ENCODE peak calls at places on chromosomes 1 and 21, in ten cellular contexts. C, K, H, N, Y, O, M, S, Z and G are unnamed samples. For H3K4me1 and H3K9me3, the result is how much of the 10 kb centered on the place peaks cover.

GRCh38 chr1:1422465-1423244 is 1.6 kb upstream of the ANKRD65 start:
- DNase-seq in C (peak), K (no peak), H (no peak), N (no peak), Y (peak), O (no peak), M (peak), S (no peak), Z (no peak), G (no peak)

GRCh38 chr1:96488777-96489176 is 232.8 kb upstream of the PTBP2 start:
- DNase-seq in C (no peak), K (no peak), H (no peak), N (no peak), Y (no peak), O (no peak), M (no peak), S (no peak), Z (no peak), G (no peak)

GRCh38 chr1:26784886-26785285 is 2.9 kb upstream of the PIGV start:
- DNase-seq in C (no peak), K (no peak), H (no peak), N (no peak), Y (no peak), O (no peak), M (no peak), S (no peak), Z (no peak), G (no peak)

GRCh38 chr1:15851251-15852035 is 3.9 kb downstream of the SPEN start:
- DNase-seq in C (no peak), K (no peak), H (no peak), N (no peak), Y (no peak), O (no peak), M (no peak), S (no peak), Z (no peak), G (no peak)

GRCh38 chr1:30508651-30509050 is 214.7 kb downstream of the MATN1 start:
- DNase-seq in C (no peak), K (no peak), H (no peak), N (no peak), Y (no peak), O (no peak), M (no peak), S (no peak), Z (no peak), G (no peak)

GRCh38 chr1:246724725-246725095 is 501 bp downstream of the SCCPDH start:
- DNase-seq in C (peak), K (no peak), H (peak), N (no peak), Y (no peak), O (no peak), M (no peak), S (no peak), Z (peak), G (peak)

GRCh38 chr21:45570826-45571601 is 28.8 kb upstream of the SLC19A1 start:
- DNase-seq in C (no peak), K (no peak), H (no peak), N (no peak), Y (peak), O (no peak), M (no peak), S (no peak), Z (no peak), G (peak)

GRCh38 chr1:229237320-229237719 is 33.6 kb upstream of the RAB4A start:
- DNase-seq in C (no peak), K (no peak), H (no peak), N (no peak), Y (no peak), O (no peak), M (no peak), S (no peak), Z (no peak), G (no peak)

GRCh38 chr1:30830537-30830936 is 73.0 kb upstream of the LAPTM5 start:
- DNase-seq in C (no peak), K (no peak), H (no peak), N (no peak), Y (no peak), O (no peak), M (no peak), S (no peak), Z (no peak), G (no peak)

GRCh38 chr1:158146165-158146564 is 34.5 kb upstream of the CD1D start:
- DNase-seq in C (peak), K (no peak), H (no peak), N (no peak), Y (no peak), O (no peak), M (no peak), S (no peak), Z (no peak), G (no peak)

GRCh38 chr1:1374068-1374860 is 743 bp downstream of the AURKAIP1 start:
- DNase-seq in C (no peak), K (no peak), H (no peak), N (no peak), Y (peak), O (no peak), M (peak), S (no peak), Z (no peak), G (peak)

GRCh38 chr1:12146343-12147112 is 20.3 kb upstream of the TNFRSF1B start:
- DNase-seq in C (no peak), K (no peak), H (no peak), N (no peak), Y (no peak), O (no peak), M (peak), S (no peak), Z (no peak), G (no peak)

GRCh38 chr1:172742599-172743500 is 83.9 kb downstream of the FASLG start:
- DNase-seq in C (peak), K (no peak), H (peak), N (no peak), Y (no peak), O (no peak), M (no peak), S (peak), Z (no peak), G (no peak)

GRCh38 chr1:183237046-183237445 is 51.0 kb downstream of the LAMC2 start:
- DNase-seq in C (no peak), K (no peak), H (no peak), N (no peak), Y (no peak), O (no peak), M (no peak), S (no peak), Z (no peak), G (no peak)

GRCh38 chr1:183234660-183235476 is 48.8 kb downstream of the LAMC2 start:
- DNase-seq in C (peak), K (no peak), H (peak), N (peak), Y (no peak), O (peak), M (peak), S (no peak), Z (peak), G (peak)

GRCh38 chr1:183238071-183238470 is 52.0 kb downstream of the LAMC2 start:
- DNase-seq in C (no peak), K (no peak), H (no peak), N (no peak), Y (no peak), O (no peak), M (no peak), S (no peak), Z (no peak), G (no peak)

GRCh38 chr1:183235503-183235902 is 49.4 kb downstream of the LAMC2 start:
- DNase-seq in C (no peak), K (no peak), H (no peak), N (no peak), Y (no peak), O (no peak), M (no peak), S (no peak), Z (no peak), G (no peak)

GRCh38 chr1:183236158-183236725 is 50.2 kb downstream of the LAMC2 start:
- DNase-seq in C (no peak), K (no peak), H (peak), N (no peak), Y (no peak), O (no peak), M (no peak), S (no peak), Z (no peak), G (peak)
- H3K4me1 ChIP-seq in C (under half), K (under half), H (under half), N (under half), Y (under half), O (under half), M (under half), S (under half), Z (under half), G (under half)

DNA sequence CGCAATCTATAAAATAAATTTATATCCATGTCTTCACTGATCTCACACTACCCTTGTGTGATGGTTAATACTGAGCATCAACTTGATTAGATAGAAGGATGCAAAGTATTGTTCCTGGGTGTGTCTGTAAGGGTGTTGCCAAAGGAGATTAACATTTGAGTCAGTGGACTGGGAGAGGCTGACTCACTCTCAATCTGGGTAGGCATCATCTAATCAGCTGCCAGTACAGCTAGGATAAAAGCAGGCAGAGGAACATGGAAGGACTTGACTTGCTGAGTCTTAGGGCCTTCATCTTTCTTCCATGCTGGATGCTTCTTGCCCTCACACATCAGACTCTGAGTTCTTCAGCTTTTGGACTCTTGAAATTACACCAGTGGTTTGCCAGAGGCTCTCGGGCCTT is 615.4 kb downstream of the AGBL4 start:
- DNase-seq in C (no peak), K (no peak), H (no peak), N (no peak), Y (no peak), O (no peak), M (no peak), S (no peak), Z (no peak), G (no peak)
- H3K9me3 ChIP-seq in C (under half), K (under half), H (under half), N (under half), Y (under half), O (under half), M (under half), S (under half), Z (under half), G (under half)

GRCh38 chr1:116879478-116880133 is 30.1 kb upstream of the PTGFRN start:
- DNase-seq in C (no peak), K (no peak), H (no peak), N (no peak), Y (no peak), O (no peak), M (no peak), S (no peak), Z (no peak), G (peak)

GRCh38 chr1:116880952-116881351 is 28.8 kb upstream of the PTGFRN start:
- DNase-seq in C (no peak), K (no peak), H (no peak), N (no peak), Y (no peak), O (peak), M (no peak), S (no peak), Z (no peak), G (no peak)

GRCh38 chr1:116881879-116882520 is 27.7 kb upstream of the PTGFRN start:
- DNase-seq in C (peak), K (no peak), H (peak), N (peak), Y (no peak), O (peak), M (no peak), S (peak), Z (peak), G (peak)

GRCh38 chr1:116877369-116877768 is 32.3 kb upstream of the PTGFRN start:
- DNase-seq in C (no peak), K (no peak), H (no peak), N (no peak), Y (no peak), O (no peak), M (no peak), S (no peak), Z (no peak), G (no peak)

DNA sequence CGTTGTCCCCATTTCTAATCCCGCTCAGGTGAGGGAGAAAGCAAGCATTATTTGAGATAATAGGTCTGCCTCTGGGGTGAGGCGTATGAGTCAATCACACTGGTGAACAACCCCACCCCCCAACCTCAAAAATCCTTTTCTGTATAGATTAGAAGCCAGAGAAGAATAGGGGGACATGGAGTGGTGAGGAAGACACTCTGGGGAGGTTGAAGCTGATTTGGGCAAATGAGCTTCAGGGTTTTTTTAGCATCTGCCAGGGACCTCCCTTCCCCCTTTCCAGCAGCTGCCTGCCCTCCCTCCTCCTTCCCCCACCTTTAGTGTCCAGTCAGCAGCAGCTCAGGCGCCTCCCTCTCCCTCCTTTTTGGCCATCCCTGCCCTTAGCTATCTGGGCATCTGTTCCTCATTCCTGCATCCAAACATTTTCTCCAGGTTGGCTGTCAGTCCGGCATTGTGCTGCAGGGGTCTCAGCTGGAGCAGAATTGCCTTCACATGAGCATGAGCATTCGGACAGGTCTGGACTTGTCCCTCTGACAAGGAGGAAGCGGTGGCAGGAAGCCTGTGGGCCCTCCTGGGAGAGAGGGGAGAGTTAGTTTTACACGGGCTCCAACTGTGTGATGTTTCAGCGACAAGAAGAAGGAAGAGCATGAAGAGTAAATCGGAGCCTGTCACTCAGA is 30.8 kb upstream of the PTGFRN start:
- DNase-seq in C (peak), K (peak), H (peak), N (peak), Y (no peak), O (peak), M (peak), S (peak), Z (peak), G (peak)
- H3K4me3 ChIP-seq in C (no peak), K (no peak), H (no peak), N (peak), Y (no peak), O (peak), M (no peak), S (peak), Z (peak), G (peak)

GRCh38 chr21:29192999-29193563 is 62.6 kb downstream of the MAP3K7CL start:
- DNase-seq in C (no peak), K (no peak), H (no peak), N (no peak), Y (no peak), O (peak), M (peak), S (no peak), Z (no peak), G (peak)

GRCh38 chr21:29187939-29188338 is 57.5 kb downstream of the MAP3K7CL start:
- DNase-seq in C (peak), K (no peak), H (no peak), N (no peak), Y (no peak), O (no peak), M (no peak), S (no peak), Z (no peak), G (no peak)

GRCh38 chr21:29190920-29191319 is 60.5 kb downstream of the MAP3K7CL start:
- DNase-seq in C (peak), K (no peak), H (no peak), N (no peak), Y (no peak), O (no peak), M (no peak), S (no peak), Z (no peak), G (no peak)

GRCh38 chr21:29186246-29186645 is 55.8 kb downstream of the MAP3K7CL start:
- DNase-seq in C (no peak), K (no peak), H (no peak), N (no peak), Y (no peak), O (no peak), M (no peak), S (no peak), Z (no peak), G (no peak)

GRCh38 chr21:29189358-29189757 is 58.9 kb downstream of the MAP3K7CL start:
- DNase-seq in C (no peak), K (no peak), H (no peak), N (no peak), Y (no peak), O (no peak), M (no peak), S (no peak), Z (no peak), G (no peak)
- H3K4me1 ChIP-seq in C (under half), K (under half), H (under half), N (under half), Y (half or more), O (under half), M (under half), S (under half), Z (under half), G (under half)

GRCh38 chr1:3020263-3020909 is 881 bp upstream of the ACTRT2 start:
- DNase-seq in C (no peak), K (peak), H (no peak), N (no peak), Y (no peak), O (no peak), M (no peak), S (no peak), Z (no peak), G (no peak)

GRCh38 chr1:3018576-3018975 is 2.7 kb upstream of the ACTRT2 start:
- DNase-seq in C (no peak), K (peak), H (no peak), N (no peak), Y (peak), O (peak), M (no peak), S (no peak), Z (no peak), G (no peak)

GRCh38 chr1:3018051-3018471 is 3.2 kb upstream of the ACTRT2 start:
- DNase-seq in C (no peak), K (peak), H (no peak), N (no peak), Y (no peak), O (peak), M (no peak), S (no peak), Z (no peak), G (no peak)

GRCh38 chr1:3019516-3020051 is 1.7 kb upstream of the ACTRT2 start:
- DNase-seq in C (no peak), K (peak), H (no peak), N (no peak), Y (no peak), O (peak), M (no peak), S (no peak), Z (no peak), G (no peak)

GRCh38 chr1:3019007-3019515 is 2.2 kb upstream of the ACTRT2 start:
- DNase-seq in C (no peak), K (no peak), H (no peak), N (no peak), Y (no peak), O (peak), M (no peak), S (no peak), Z (no peak), G (no peak)
- H3K9me3 ChIP-seq in C (under half), K (under half), H (under half), N (under half), Y (under half), O (under half), M (under half), S (under half), Z (under half), G (under half)

GRCh38 chr21:36105327-36105842 is 29.5 kb upstream of the CBR3 start:
- DNase-seq in C (no peak), K (no peak), H (no peak), N (no peak), Y (no peak), O (no peak), M (no peak), S (no peak), Z (no peak), G (no peak)
- H3K4me3 ChIP-seq in C (no peak), K (peak), H (no peak), N (no peak), Y (no peak), O (peak), M (no peak), S (no peak), Z (no peak), G (no peak)

DNA sequence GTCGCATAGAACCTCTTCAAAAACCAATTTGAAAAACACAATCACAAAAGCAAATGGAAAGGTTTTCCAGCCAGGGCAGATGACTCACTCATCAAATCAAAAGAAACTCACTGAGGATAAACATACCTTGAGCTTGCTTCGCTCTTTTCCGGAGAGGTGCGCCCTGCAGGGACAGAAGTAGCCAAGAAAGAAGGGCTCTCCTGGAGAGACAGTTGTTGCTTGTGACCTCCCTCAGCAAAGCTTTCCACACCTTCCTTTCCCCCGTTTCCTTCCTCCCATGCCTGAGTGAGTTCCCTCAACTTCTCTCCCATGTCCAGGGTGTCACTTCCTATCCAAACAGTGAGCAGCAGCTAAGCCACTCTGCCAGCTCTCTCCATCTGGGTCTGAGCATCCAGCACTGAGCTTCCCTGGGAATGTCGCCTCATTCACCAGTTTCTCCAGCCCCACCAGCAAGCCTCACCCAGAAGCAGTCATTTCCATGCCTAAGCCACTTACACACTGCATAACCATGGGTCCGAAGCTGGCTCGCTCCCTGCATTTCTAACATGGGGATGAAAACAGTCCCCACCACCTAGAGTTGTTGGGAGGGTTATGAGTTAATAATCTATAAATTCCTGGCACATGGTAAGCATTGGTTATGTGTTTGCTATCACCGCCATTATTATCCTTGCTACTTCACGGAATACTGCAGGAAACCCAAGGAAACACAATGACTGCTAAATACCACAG is 75.0 kb downstream of the PTPN14 start:
- DNase-seq in C (peak), K (no peak), H (peak), N (no peak), Y (no peak), O (no peak), M (no peak), S (no peak), Z (no peak), G (no peak)
- H3K4me1 ChIP-seq in C (under half), K (under half), H (under half), N (under half), Y (under half), O (under half), M (under half), S (under half), Z (under half), G (under half)